ENCODE peak calls at places on chromosomes 12 and 14, in nine cellular contexts. A, L, N, U, B, E, F, D and K are unnamed samples.
A peak's percentile ranks its signal among the peaks of the same experiment; 100 is the strongest.

GRCh38 chr12:131049569-131050339 is 96.0 kb downstream of the ADGRD1 start:
- DNase-seq in A (no peak), L (no peak), N (no peak), U (no peak), B (no peak), E (no peak), F (no peak), D (peak; percentile 42), K (no peak)

GRCh38 chr12:3752741-3753486 is at the start of gene CRACR2A:
- DNase-seq in A (no peak), L (no peak), N (peak; percentile 79), U (peak; percentile 59), B (peak; percentile 48), E (no peak), F (peak; percentile 35), D (peak; percentile 90), K (peak; percentile 59)

GRCh38 chr14:104813286-104813685 is 12.4 kb downstream of the ZBTB42 start:
- DNase-seq in A (no peak), L (no peak), N (no peak), U (no peak), B (no peak), E (no peak), F (no peak), D (peak; percentile 4), K (no peak)

GRCh38 chr12:103401421-103401820 is 94.3 kb downstream of the C12orf42 start:
- DNase-seq in A (no peak), L (peak; percentile 9), N (no peak), U (no peak), B (no peak), E (no peak), F (no peak), D (no peak), K (no peak)

GRCh38 chr14:33814010-33814409 is 136.9 kb downstream of the EGLN3 start:
- DNase-seq in A (no peak), L (no peak), N (no peak), U (no peak), B (no peak), E (no peak), F (peak; percentile 6), D (no peak), K (peak; percentile 23)

GRCh38 chr12:109532721-109533486 is 40.4 kb downstream of the MMAB start:
- DNase-seq in A (no peak), L (no peak), N (no peak), U (no peak), B (no peak), E (no peak), F (no peak), D (no peak), K (no peak)

GRCh38 chr12:57152408-57153038 is 5.1 kb upstream of the LRP1-AS start:
- DNase-seq in A (peak; percentile 89), L (no peak), N (no peak), U (no peak), B (no peak), E (no peak), F (peak; percentile 60), D (no peak), K (peak; percentile 74)

GRCh38 chr12:93156091-93156490 is 221.6 kb upstream of the NUDT4 start:
- DNase-seq in A (no peak), L (no peak), N (no peak), U (no peak), B (no peak), E (no peak), F (no peak), D (no peak), K (no peak)

GRCh38 chr12:67531519-67531918 is 117.0 kb upstream of the DYRK2 start:
- DNase-seq in A (no peak), L (no peak), N (no peak), U (no peak), B (no peak), E (no peak), F (peak; percentile 91), D (no peak), K (peak; percentile 92)

GRCh38 chr12:2347844-2348476 is 295.2 kb downstream of the CACNA1C start:
- DNase-seq in A (peak; percentile 77), L (no peak), N (no peak), U (no peak), B (peak; percentile 24), E (no peak), F (no peak), D (no peak), K (no peak)
- H3K27ac ChIP-seq in A (peak overlapping the region; percentile 65), L (no peak overlapping the region), N (no peak overlapping the region), U (no peak overlapping the region), B (no peak overlapping the region), E (peak overlapping the region; percentile 18), F (no peak overlapping the region), D (no peak overlapping the region), K (no peak overlapping the region)

GRCh38 chr12:778615-779014 is 26.2 kb downstream of the WNK1 start:
- DNase-seq in A (no peak), L (no peak), N (no peak), U (no peak), B (no peak), E (no peak), F (no peak), D (no peak), K (no peak)

GRCh38 chr12:779745-780734 is 27.7 kb downstream of the WNK1 start:
- DNase-seq in A (no peak), L (no peak), N (no peak), U (peak; percentile 35), B (peak; percentile 13), E (no peak), F (peak; percentile 79), D (no peak), K (peak; percentile 57)

GRCh38 chr12:777550-778047 is 25.2 kb downstream of the WNK1 start:
- DNase-seq in A (no peak), L (no peak), N (no peak), U (no peak), B (no peak), E (no peak), F (no peak), D (no peak), K (no peak)

DNA sequence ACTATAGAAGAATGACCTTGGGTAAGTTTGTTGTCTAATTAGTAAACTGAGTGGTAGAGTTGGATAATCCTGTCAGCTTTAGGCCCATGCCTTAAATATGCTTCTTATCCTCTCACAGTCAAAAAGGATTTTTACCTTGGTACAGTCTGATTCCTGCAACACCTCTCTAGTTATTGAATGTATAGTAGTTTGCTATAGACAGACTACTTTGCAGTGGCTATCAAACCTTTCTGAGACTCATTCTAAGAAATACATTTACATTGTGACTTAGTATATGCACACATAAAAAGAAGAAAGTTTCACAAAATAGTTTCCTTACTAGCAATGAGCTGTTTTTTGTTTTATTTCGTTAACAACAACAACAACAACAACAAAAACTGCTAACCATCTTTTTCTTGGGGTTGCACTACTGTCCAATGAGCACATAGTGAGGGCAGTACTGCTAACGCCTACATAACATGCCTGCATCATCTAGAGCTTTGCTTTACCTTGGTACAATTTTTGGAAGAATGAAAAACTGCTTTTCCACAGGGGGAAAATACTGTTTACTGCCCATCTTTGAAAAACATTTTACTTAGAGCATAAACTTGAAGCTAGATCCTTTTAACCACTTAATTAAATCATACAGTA is 28.5 kb downstream of the WNK1 start:
- DNase-seq in A (no peak), L (no peak), N (no peak), U (no peak), B (no peak), E (no peak), F (no peak), D (no peak), K (no peak)
- H3K27ac ChIP-seq in A (no peak overlapping the region), L (no peak overlapping the region), N (no peak overlapping the region), U (peak overlapping the region; percentile 48), B (no peak overlapping the region), E (no peak overlapping the region), F (no peak overlapping the region), D (no peak overlapping the region), K (no peak overlapping the region)

GRCh38 chr14:77039285-77040058 is 11.0 kb upstream of the IRF2BPL start:
- DNase-seq in A (no peak), L (no peak), N (no peak), U (no peak), B (no peak), E (no peak), F (peak; percentile 63), D (no peak), K (peak; percentile 68)

GRCh38 chr14:77040995-77041744 is 12.7 kb upstream of the IRF2BPL start:
- DNase-seq in A (no peak), L (no peak), N (peak; percentile 81), U (no peak), B (no peak), E (no peak), F (no peak), D (no peak), K (no peak)

GRCh38 chr14:77040309-77040994 is 11.9 kb upstream of the IRF2BPL start:
- DNase-seq in A (peak; percentile 99), L (peak; percentile 99), N (peak; percentile 99), U (peak; percentile 88), B (peak; percentile 100), E (peak; percentile 99), F (peak; percentile 97), D (peak; percentile 100), K (peak; percentile 98)

GRCh38 chr14:77037886-77038511 is 9.5 kb upstream of the IRF2BPL start:
- DNase-seq in A (no peak), L (no peak), N (peak; percentile 79), U (no peak), B (no peak), E (no peak), F (peak; percentile 50), D (no peak), K (peak; percentile 72)

GRCh38 chr14:77040059-77040308 is 11.5 kb upstream of the IRF2BPL start:
- DNase-seq in A (no peak), L (no peak), N (no peak), U (no peak), B (no peak), E (no peak), F (no peak), D (no peak), K (no peak)
- H3K27ac ChIP-seq in A (peak overlapping the region; percentile 88), L (peak overlapping the region; percentile 85), N (peak overlapping the region; percentile 95), U (peak overlapping the region; percentile 99), B (peak overlapping the region; percentile 99), E (peak overlapping the region; percentile 91), F (peak overlapping the region; percentile 96), D (peak overlapping the region; percentile 83), K (peak overlapping the region; percentile 98)

GRCh38 chr14:77107228-77107627 is 9.2 kb downstream of the CIPC start:
- DNase-seq in A (no peak), L (no peak), N (no peak), U (no peak), B (no peak), E (no peak), F (no peak), D (no peak), K (no peak)
- H3K27ac ChIP-seq in A (peak overlapping the region; percentile 98), L (no peak overlapping the region), N (no peak overlapping the region), U (no peak overlapping the region), B (no peak overlapping the region), E (peak overlapping the region; percentile 97), F (no peak overlapping the region), D (no peak overlapping the region), K (no peak overlapping the region)